ENCODE peak calls at places on chromosomes 16 and 17, in ten cellular contexts. W is RWPE1, C is endothelial cell, M is upper lobe of right lung, T is neural progenitor cell, B is stomach, P is osteocyte, L is lower lobe of right lung, K is pancreas, U is H9. S is an unnamed sample.

GRCh38 chr17:81189670-81190530 is 23.9 kb upstream of the AATK start:
- DNase-seq in W (no peak), C (peak; percentile 63), M (no peak), T (peak; percentile 49), B (no peak), P (no peak), L (no peak), K (peak; percentile 77), U (peak; percentile 58), S (no peak)

GRCh38 chr17:65743313-65743665 is 181.8 kb upstream of the AXIN2 start:
- DNase-seq in W (no peak), C (no peak), M (no peak), T (no peak), B (no peak), P (no peak), L (no peak), K (no peak), U (no peak), S (no peak)

GRCh38 chr17:77375108-77375507 is 234.3 kb downstream of the SEC14L1 start:
- DNase-seq in W (no peak), C (no peak), M (peak; percentile 82), T (peak; percentile 35), B (peak; percentile 60), P (no peak), L (peak; percentile 83), K (peak; percentile 56), U (no peak), S (no peak)

GRCh38 chr17:81910840-81911276 is 341 bp downstream of the PCYT2 start:
- DNase-seq in W (no peak), C (no peak), M (peak; percentile 76), T (peak; percentile 51), B (peak; percentile 30), P (no peak), L (no peak), K (peak; percentile 88), U (no peak), S (no peak)

GRCh38 chr17:33967608-33968349 is 287.3 kb upstream of the CCL2 start:
- DNase-seq in W (no peak), C (no peak), M (no peak), T (no peak), B (no peak), P (no peak), L (no peak), K (no peak), U (no peak), S (no peak)

GRCh38 chr16:19771040-19771439 is 53.0 kb downstream of the IQCK start:
- DNase-seq in W (no peak), C (no peak), M (no peak), T (no peak), B (no peak), P (peak; percentile 32), L (no peak), K (no peak), U (no peak), S (no peak)

GRCh38 chr16:66603537-66604375 is 748 bp upstream of the CMTM3 start:
- DNase-seq in W (no peak), C (peak; percentile 65), M (peak; percentile 80), T (peak; percentile 87), B (peak; percentile 37), P (peak; percentile 89), L (peak; percentile 76), K (peak; percentile 69), U (peak; percentile 80), S (peak; percentile 57)

GRCh38 chr16:14104066-14104465 is 32.9 kb downstream of the MRTFB start:
- DNase-seq in W (no peak), C (no peak), M (no peak), T (no peak), B (no peak), P (no peak), L (no peak), K (no peak), U (no peak), S (no peak)

GRCh38 chr17:77571562-77571981 is 386.9 kb upstream of the TNRC6C start:
- DNase-seq in W (no peak), C (no peak), M (peak; percentile 40), T (no peak), B (peak; percentile 32), P (no peak), L (peak; percentile 48), K (no peak), U (no peak), S (no peak)

GRCh38 chr17:9291912-9292562 is 270.7 kb downstream of the NTN1 start:
- DNase-seq in W (peak; percentile 34), C (peak; percentile 45), M (no peak), T (peak; percentile 44), B (peak; percentile 42), P (no peak), L (no peak), K (no peak), U (peak; percentile 54), S (peak; percentile 60)

GRCh38 chr17:19728114-19728495 is 11.7 kb upstream of the SLC47A2 start:
- DNase-seq in W (peak; percentile 58), C (no peak), M (peak; percentile 91), T (no peak), B (peak; percentile 88), P (peak; percentile 95), L (peak; percentile 91), K (peak; percentile 93), U (no peak), S (no peak)

GRCh38 chr17:3602499-3602898 is 6.7 kb downstream of the TRPV1 start:
- DNase-seq in W (no peak), C (no peak), M (no peak), T (peak; percentile 77), B (no peak), P (no peak), L (no peak), K (no peak), U (peak; percentile 75), S (peak; percentile 43)

GRCh38 chr17:37605813-37606505 is 3.3 kb downstream of the SYNRG start:
- DNase-seq in W (no peak), C (no peak), M (no peak), T (no peak), B (no peak), P (no peak), L (no peak), K (no peak), U (no peak), S (peak; percentile 23)

GRCh38 chr16:7268182-7268581 is 64.5 kb upstream of the RBFOX1 start:
- DNase-seq in W (no peak), C (peak; percentile 34), M (no peak), T (peak; percentile 64), B (no peak), P (no peak), L (no peak), K (no peak), U (peak; percentile 69), S (no peak)

DNA sequence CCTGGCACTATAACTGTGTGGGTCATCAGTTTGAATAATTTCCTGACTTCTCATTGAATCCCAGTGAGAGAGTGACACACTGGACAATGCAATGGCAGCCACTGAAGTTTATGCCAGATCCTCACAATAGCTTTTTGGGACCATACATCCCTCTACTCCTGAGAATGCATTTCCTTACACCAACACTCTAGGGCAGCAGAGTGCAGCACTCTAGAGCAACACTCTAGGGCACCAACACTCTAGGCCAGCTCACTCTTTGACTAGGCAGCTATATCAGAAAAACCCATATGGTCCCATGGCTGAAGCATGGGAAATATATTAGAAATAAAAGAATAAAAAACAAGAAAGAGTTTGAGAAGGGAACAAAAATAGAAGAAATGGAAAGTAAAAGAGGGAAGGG is 309.2 kb downstream of the MAP2K6 start:
- DNase-seq in W (no peak), C (no peak), M (no peak), T (peak; percentile 7), B (no peak), P (no peak), L (no peak), K (no peak), U (no peak), S (no peak)
- TF ChIP-seq CTCF in W (no peak), C (no peak), M (no peak), T (peak; percentile 34), B (no peak), P (no peak), L (no peak), K (no peak), U (peak; percentile 47), S (no peak)

GRCh38 chr17:7858487-7858832 is 657 bp downstream of the CYB5D1 start:
- DNase-seq in W (no peak), C (peak; percentile 65), M (peak; percentile 72), T (peak; percentile 88), B (no peak), P (no peak), L (peak; percentile 57), K (peak; percentile 84), U (peak; percentile 80), S (no peak)
- TF ChIP-seq CTCF in W (peak; percentile 67), C (peak; percentile 49), M (peak; percentile 38), T (peak; percentile 51), B (peak; percentile 44), P (peak; percentile 43), L (peak; percentile 22), K (no peak), U (peak; percentile 44), S (no peak)

DNA sequence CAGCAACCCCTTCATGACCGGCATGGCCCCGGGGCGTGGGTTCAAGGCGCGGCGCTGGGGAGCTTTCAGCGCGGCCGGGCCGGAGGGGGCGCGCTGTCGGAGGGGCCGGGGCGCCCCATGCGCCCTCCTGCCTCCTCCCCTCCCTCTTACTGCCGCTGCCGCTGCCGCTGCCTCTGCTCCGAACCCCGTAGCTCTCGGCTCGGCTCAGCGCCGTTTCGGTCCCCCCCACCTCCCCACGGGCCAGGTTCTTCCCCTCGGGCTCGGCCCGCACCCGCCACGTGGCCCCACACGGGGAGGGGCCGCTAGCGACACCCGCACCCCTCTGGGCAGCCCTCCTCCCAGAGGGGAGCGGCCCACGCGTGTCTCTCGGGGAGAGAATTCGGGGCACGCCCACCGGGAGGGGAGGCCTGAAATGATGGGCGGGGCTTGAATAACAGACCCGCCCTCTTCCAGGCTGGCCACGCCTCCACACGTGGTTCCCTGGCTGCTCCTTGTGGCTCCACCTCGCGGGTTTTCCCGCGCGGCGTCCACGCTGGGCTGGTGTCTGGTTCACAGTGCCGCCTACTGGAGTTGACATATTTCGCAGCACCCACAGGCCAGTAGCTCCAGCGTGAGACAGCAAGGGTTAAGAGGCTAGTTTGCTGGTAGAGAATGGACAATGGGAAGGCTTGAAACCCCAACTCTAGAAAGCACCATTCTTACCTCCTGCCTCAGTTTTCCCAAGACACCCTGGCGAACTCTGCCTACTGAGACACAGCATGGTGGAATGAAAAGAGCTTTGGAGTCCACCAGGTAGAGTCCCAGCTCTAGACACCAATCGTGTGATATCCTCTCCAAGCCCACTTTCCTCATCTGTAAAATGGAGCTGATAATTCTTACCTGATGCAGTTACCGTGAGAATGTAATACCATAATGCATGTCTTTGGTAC is at the start of gene KCNH4:
- DNase-seq in W (peak; percentile 53), C (peak; percentile 63), M (peak; percentile 91), T (peak; percentile 57), B (peak; percentile 81), P (no peak), L (peak; percentile 91), K (peak; percentile 86), U (peak; percentile 80), S (peak; percentile 96)
- TF ChIP-seq CTCF in W (peak; percentile 22), C (no peak), M (peak; percentile 50), T (peak; percentile 45), B (no peak), P (peak; percentile 40), L (peak; percentile 54), K (peak; percentile 24), U (peak; percentile 53), S (peak; percentile 66)

DNA sequence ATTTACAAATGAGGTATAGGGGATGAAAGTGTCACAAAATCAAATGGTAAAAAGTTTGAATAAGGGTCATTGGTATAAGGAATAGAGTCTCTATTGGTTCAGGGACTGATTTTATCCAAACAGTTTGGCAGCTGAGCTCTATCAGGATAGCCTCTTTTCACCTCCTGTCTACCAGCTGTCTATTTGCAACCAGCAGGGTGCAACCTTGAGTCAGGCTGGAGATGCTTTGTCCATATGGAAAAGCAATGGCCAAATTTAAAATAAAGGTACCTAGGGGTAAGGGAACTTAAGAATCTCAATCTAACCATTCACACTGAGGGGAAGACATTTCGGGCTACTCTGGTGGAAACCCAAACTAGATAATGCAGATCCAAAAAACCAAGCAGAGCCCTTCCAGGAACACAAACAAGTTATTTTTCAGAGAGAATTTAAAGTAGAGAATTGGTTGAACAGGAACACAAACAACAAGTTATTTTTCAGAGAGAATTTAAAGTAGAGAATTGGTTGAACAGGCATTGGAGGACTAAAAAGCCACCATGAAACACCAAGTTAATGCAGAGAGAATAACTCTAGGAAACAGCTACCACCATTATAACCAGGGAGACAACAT is 12.6 kb upstream of the CA10 start:
- DNase-seq in W (peak; percentile 45), C (peak; percentile 51), M (no peak), T (peak; percentile 60), B (peak; percentile 67), P (no peak), L (no peak), K (no peak), U (peak; percentile 64), S (no peak)
- TF ChIP-seq CTCF in W (peak; percentile 35), C (peak; percentile 56), M (peak; percentile 37), T (peak; percentile 76), B (peak; percentile 37), P (peak; percentile 46), L (peak; percentile 20), K (no peak), U (peak; percentile 81), S (no peak)